ENCODE peak calls at places on chromosomes 16 and 17, in nine cellular contexts. One of them, this sample, is unnamed. For H3K9me3, the result is how much of the 10 kb centered on the place peaks cover.

GRCh38 chr16:87226926-87227650 is 90.1 kb downstream of the C16orf95 start:
- DNase-seq in Peyer's patch: no peak
- DNase-seq in stomach: no peak
- DNase-seq in HAP-1: no peak
- DNase-seq in lower lobe of right lung: no peak
- DNase-seq in transverse colon: no peak
- DNase-seq in GM23248: peak
- DNase-seq in hepatocyte: no peak
- DNase-seq in AG04450: peak
- DNase-seq in this sample: no peak

GRCh38 chr16:68782198-68783174 is 45.4 kb downstream of the CDH1 start:
- DNase-seq in Peyer's patch: peak
- DNase-seq in stomach: no peak
- DNase-seq in HAP-1: no peak
- DNase-seq in lower lobe of right lung: no peak
- DNase-seq in transverse colon: no peak
- DNase-seq in GM23248: no peak
- DNase-seq in hepatocyte: no peak
- DNase-seq in AG04450: no peak
- DNase-seq in this sample: no peak

GRCh38 chr17:71655542-71655941 is 465.3 kb upstream of the SOX9 start:
- DNase-seq in Peyer's patch: no peak
- DNase-seq in stomach: no peak
- DNase-seq in HAP-1: no peak
- DNase-seq in lower lobe of right lung: no peak
- DNase-seq in transverse colon: no peak
- DNase-seq in GM23248: no peak
- DNase-seq in hepatocyte: no peak
- DNase-seq in AG04450: no peak
- DNase-seq in this sample: no peak

GRCh38 chr17:78981010-78981888 is 1.5 kb upstream of the LGALS3BP start:
- DNase-seq in Peyer's patch: no peak
- DNase-seq in stomach: no peak
- DNase-seq in HAP-1: no peak
- DNase-seq in lower lobe of right lung: no peak
- DNase-seq in transverse colon: no peak
- DNase-seq in GM23248: no peak
- DNase-seq in hepatocyte: no peak
- DNase-seq in AG04450: no peak
- DNase-seq in this sample: peak

GRCh38 chr17:48175692-48176450 is 68.3 kb downstream of the SNX11 start:
- DNase-seq in Peyer's patch: no peak
- DNase-seq in stomach: no peak
- DNase-seq in HAP-1: no peak
- DNase-seq in lower lobe of right lung: no peak
- DNase-seq in transverse colon: no peak
- DNase-seq in GM23248: peak
- DNase-seq in hepatocyte: no peak
- DNase-seq in AG04450: no peak
- DNase-seq in this sample: no peak

GRCh38 chr16:22075043-22075757 is 17.1 kb upstream of the VWA3A start:
- DNase-seq in Peyer's patch: no peak
- DNase-seq in stomach: no peak
- DNase-seq in HAP-1: no peak
- DNase-seq in lower lobe of right lung: no peak
- DNase-seq in transverse colon: no peak
- DNase-seq in GM23248: peak
- DNase-seq in hepatocyte: no peak
- DNase-seq in AG04450: peak
- DNase-seq in this sample: no peak

GRCh38 chr16:54216268-54217187 is 70.1 kb downstream of the IRX3 start:
- DNase-seq in Peyer's patch: no peak
- DNase-seq in stomach: no peak
- DNase-seq in HAP-1: no peak
- DNase-seq in lower lobe of right lung: no peak
- DNase-seq in transverse colon: no peak
- DNase-seq in GM23248: peak
- DNase-seq in hepatocyte: no peak
- DNase-seq in AG04450: no peak
- DNase-seq in this sample: no peak

GRCh38 chr17:59890720-59891119 is 2.0 kb downstream of the TUBD1 start:
- DNase-seq in Peyer's patch: peak
- DNase-seq in stomach: no peak
- DNase-seq in HAP-1: no peak
- DNase-seq in lower lobe of right lung: no peak
- DNase-seq in transverse colon: no peak
- DNase-seq in GM23248: peak
- DNase-seq in hepatocyte: peak
- DNase-seq in AG04450: no peak
- DNase-seq in this sample: no peak

GRCh38 chr17:32876414-32877163 is at the start of gene MYO1D:
- DNase-seq in Peyer's patch: peak
- DNase-seq in stomach: peak
- DNase-seq in HAP-1: no peak
- DNase-seq in lower lobe of right lung: peak
- DNase-seq in transverse colon: peak
- DNase-seq in GM23248: peak
- DNase-seq in hepatocyte: peak
- DNase-seq in AG04450: no peak
- DNase-seq in this sample: peak

GRCh38 chr17:53607475-53607874 is 215.3 kb upstream of the KIF2B start:
- DNase-seq in Peyer's patch: no peak
- DNase-seq in stomach: no peak
- DNase-seq in HAP-1: no peak
- DNase-seq in lower lobe of right lung: no peak
- DNase-seq in transverse colon: no peak
- DNase-seq in GM23248: no peak
- DNase-seq in hepatocyte: no peak
- DNase-seq in AG04450: no peak
- DNase-seq in this sample: no peak

GRCh38 chr16:57314161-57314785 is 29.8 kb upstream of the PLLP start:
- DNase-seq in Peyer's patch: no peak
- DNase-seq in stomach: peak
- DNase-seq in HAP-1: no peak
- DNase-seq in lower lobe of right lung: no peak
- DNase-seq in transverse colon: no peak
- DNase-seq in GM23248: no peak
- DNase-seq in hepatocyte: no peak
- DNase-seq in AG04450: no peak
- DNase-seq in this sample: no peak

GRCh38 chr16:52581530-52581929 is 34.6 kb upstream of the TOX3 start:
- DNase-seq in Peyer's patch: no peak
- DNase-seq in stomach: no peak
- DNase-seq in HAP-1: peak
- DNase-seq in lower lobe of right lung: no peak
- DNase-seq in transverse colon: no peak
- DNase-seq in GM23248: no peak
- DNase-seq in hepatocyte: no peak
- DNase-seq in AG04450: no peak
- DNase-seq in this sample: no peak

GRCh38 chr16:52584921-52585320 is 38.0 kb upstream of the TOX3 start:
- DNase-seq in Peyer's patch: no peak
- DNase-seq in stomach: no peak
- DNase-seq in HAP-1: peak
- DNase-seq in lower lobe of right lung: no peak
- DNase-seq in transverse colon: no peak
- DNase-seq in GM23248: no peak
- DNase-seq in hepatocyte: no peak
- DNase-seq in AG04450: no peak
- DNase-seq in this sample: no peak

GRCh38 chr16:52580488-52580887 is 33.5 kb upstream of the TOX3 start:
- DNase-seq in Peyer's patch: no peak
- DNase-seq in stomach: no peak
- DNase-seq in HAP-1: no peak
- DNase-seq in lower lobe of right lung: no peak
- DNase-seq in transverse colon: no peak
- DNase-seq in GM23248: no peak
- DNase-seq in hepatocyte: no peak
- DNase-seq in AG04450: no peak
- DNase-seq in this sample: no peak

GRCh38 chr16:52586159-52586558 is 39.2 kb upstream of the TOX3 start:
- DNase-seq in Peyer's patch: no peak
- DNase-seq in stomach: no peak
- DNase-seq in HAP-1: no peak
- DNase-seq in lower lobe of right lung: no peak
- DNase-seq in transverse colon: no peak
- DNase-seq in GM23248: no peak
- DNase-seq in hepatocyte: no peak
- DNase-seq in AG04450: no peak
- DNase-seq in this sample: no peak

DNA sequence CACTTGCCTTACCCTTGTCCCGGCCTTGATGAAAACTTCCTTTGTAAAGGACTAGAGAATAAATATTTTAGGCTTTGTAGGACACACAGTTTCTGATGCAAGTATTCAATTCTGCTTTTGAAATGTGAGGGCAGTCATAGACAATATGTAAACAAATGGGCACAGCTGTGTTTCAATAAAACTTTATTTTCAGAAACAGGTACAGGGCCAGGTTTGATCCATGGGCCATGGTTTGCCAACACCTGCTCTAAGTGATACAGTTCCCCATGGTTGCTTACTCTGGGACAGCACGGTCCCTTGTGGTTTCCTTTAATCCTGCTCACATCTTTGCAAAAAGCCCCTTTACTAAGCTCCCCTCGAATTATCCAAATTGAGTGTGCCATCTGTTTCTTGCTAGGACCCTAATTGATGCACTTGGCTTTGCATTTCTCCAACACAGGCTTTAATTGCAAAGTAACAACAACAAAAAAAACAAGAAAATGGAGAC is 37.5 kb upstream of the TOX3 start:
- DNase-seq in Peyer's patch: no peak
- DNase-seq in stomach: no peak
- DNase-seq in HAP-1: no peak
- DNase-seq in lower lobe of right lung: no peak
- DNase-seq in transverse colon: no peak
- DNase-seq in GM23248: no peak
- DNase-seq in hepatocyte: no peak
- DNase-seq in AG04450: no peak
- DNase-seq in this sample: no peak
- H3K9me3 ChIP-seq in Peyer's patch: under half
- H3K9me3 ChIP-seq in stomach: under half
- H3K9me3 ChIP-seq in HAP-1: under half
- H3K9me3 ChIP-seq in lower lobe of right lung: under half
- H3K9me3 ChIP-seq in transverse colon: under half
- H3K9me3 ChIP-seq in GM23248: under half
- H3K9me3 ChIP-seq in hepatocyte: under half
- H3K9me3 ChIP-seq in AG04450: under half
- H3K9me3 ChIP-seq in this sample: under half

GRCh38 chr17:67638871-67639270 is 78.9 kb upstream of the NOL11 start:
- DNase-seq in Peyer's patch: no peak
- DNase-seq in stomach: no peak
- DNase-seq in HAP-1: no peak
- DNase-seq in lower lobe of right lung: no peak
- DNase-seq in transverse colon: no peak
- DNase-seq in GM23248: no peak
- DNase-seq in hepatocyte: no peak
- DNase-seq in AG04450: no peak
- DNase-seq in this sample: no peak
- H3K9me3 ChIP-seq in Peyer's patch: under half
- H3K9me3 ChIP-seq in stomach: under half
- H3K9me3 ChIP-seq in HAP-1: under half
- H3K9me3 ChIP-seq in lower lobe of right lung: under half
- H3K9me3 ChIP-seq in transverse colon: under half
- H3K9me3 ChIP-seq in GM23248: under half
- H3K9me3 ChIP-seq in hepatocyte: under half
- H3K9me3 ChIP-seq in AG04450: under half
- H3K9me3 ChIP-seq in this sample: under half

DNA sequence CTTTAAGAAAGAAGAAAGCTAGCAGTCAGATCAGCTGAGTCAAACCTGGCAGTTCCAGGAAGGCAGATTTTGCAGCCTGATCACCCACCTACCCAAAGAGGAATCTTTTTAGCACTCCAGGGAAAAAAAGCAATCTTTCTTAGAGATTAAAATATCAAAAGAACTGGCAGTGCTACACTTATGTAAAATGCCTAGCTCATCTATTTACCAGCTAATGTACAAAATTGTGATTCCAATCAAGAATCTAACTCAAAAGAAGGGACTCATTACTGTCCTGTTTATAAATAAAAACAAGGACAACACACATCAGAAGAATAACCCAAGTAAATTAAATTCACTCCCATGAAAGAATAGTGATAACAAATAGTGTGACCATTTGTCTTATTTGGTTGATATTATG is 222.4 kb upstream of the ERCC4 start:
- DNase-seq in Peyer's patch: no peak
- DNase-seq in stomach: no peak
- DNase-seq in HAP-1: no peak
- DNase-seq in lower lobe of right lung: no peak
- DNase-seq in transverse colon: no peak
- DNase-seq in GM23248: no peak
- DNase-seq in hepatocyte: no peak
- DNase-seq in AG04450: no peak
- DNase-seq in this sample: no peak
- H3K9me3 ChIP-seq in Peyer's patch: under half
- H3K9me3 ChIP-seq in stomach: under half
- H3K9me3 ChIP-seq in HAP-1: under half
- H3K9me3 ChIP-seq in lower lobe of right lung: under half
- H3K9me3 ChIP-seq in transverse colon: under half
- H3K9me3 ChIP-seq in GM23248: under half
- H3K9me3 ChIP-seq in hepatocyte: under half
- H3K9me3 ChIP-seq in AG04450: under half
- H3K9me3 ChIP-seq in this sample: under half

DNA sequence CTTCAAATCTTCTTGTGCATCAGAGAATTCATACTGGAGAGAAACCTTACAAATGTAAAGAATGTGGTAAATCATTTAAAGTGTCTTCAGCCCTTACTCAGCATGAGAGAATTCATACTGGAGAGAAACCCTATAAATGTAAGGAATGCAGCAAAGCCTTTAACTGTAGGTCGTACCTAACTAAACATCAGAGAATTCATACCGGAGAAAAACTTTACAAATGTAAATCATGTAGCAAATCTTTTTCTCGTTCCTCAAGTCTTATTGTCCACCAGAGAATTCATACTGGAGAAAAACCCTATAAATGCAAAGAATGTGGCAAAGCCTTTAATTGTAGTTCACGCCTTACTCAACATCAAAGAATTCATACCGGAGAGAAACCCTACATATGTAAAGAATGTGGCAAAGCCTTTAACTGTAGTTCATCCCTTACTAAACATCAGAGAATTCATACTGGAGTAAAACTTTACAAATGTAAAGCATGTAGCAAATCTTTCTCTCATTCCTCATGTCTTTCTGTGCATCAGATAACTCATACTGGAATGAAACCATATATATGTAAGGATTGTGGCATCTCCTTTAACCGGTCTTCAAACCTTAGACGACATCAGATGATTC is 118.5 kb upstream of the ZNF267 start:
- DNase-seq in Peyer's patch: no peak
- DNase-seq in stomach: no peak
- DNase-seq in HAP-1: no peak
- DNase-seq in lower lobe of right lung: no peak
- DNase-seq in transverse colon: no peak
- DNase-seq in GM23248: peak
- DNase-seq in hepatocyte: no peak
- DNase-seq in AG04450: no peak
- DNase-seq in this sample: no peak
- H3K9me3 ChIP-seq in Peyer's patch: under half
- H3K9me3 ChIP-seq in stomach: half or more
- H3K9me3 ChIP-seq in HAP-1: under half
- H3K9me3 ChIP-seq in lower lobe of right lung: half or more
- H3K9me3 ChIP-seq in transverse colon: half or more
- H3K9me3 ChIP-seq in GM23248: half or more
- H3K9me3 ChIP-seq in hepatocyte: half or more
- H3K9me3 ChIP-seq in AG04450: under half
- H3K9me3 ChIP-seq in this sample: under half

This sample was measured in RWPE2.